ENCODE peak calls at places on chromosome 6, in ten cellular contexts. One of them, this sample, is unnamed.

GRCh38 chr6:107736713-107737396 is 87.3 kb downstream of the SCML4 start:
- DNase-seq in HCEC 1CT: no peak
- DNase-seq in dermis microvascular lymphatic vessel endothelial cell: no peak
- DNase-seq in B cell: no peak
- DNase-seq in EL: no peak
- DNase-seq in fibroblast of villous mesenchyme: no peak
- DNase-seq in left cardiac atrium: no peak
- DNase-seq in NCI-H774: no peak
- DNase-seq in AG20443: no peak
- DNase-seq in H7: no peak
- DNase-seq in this sample: no peak

GRCh38 chr6:2381872-2382661 is 136.7 kb upstream of the GMDS start:
- DNase-seq in EL: no peak
- DNase-seq in H7: no peak
- DNase-seq in AG20443: no peak
- DNase-seq in left cardiac atrium: peak
- DNase-seq in fibroblast of villous mesenchyme: no peak
- DNase-seq in HCEC 1CT: no peak
- DNase-seq in NCI-H774: no peak
- DNase-seq in dermis microvascular lymphatic vessel endothelial cell: no peak
- DNase-seq in B cell: no peak
- DNase-seq in this sample: no peak

GRCh38 chr6:3456794-3457709 is at the start of gene SLC22A23:
- DNase-seq in B cell: peak
- DNase-seq in HCEC 1CT: no peak
- DNase-seq in EL: peak
- DNase-seq in AG20443: peak
- DNase-seq in dermis microvascular lymphatic vessel endothelial cell: no peak
- DNase-seq in NCI-H774: peak
- DNase-seq in fibroblast of villous mesenchyme: no peak
- DNase-seq in H7: peak
- DNase-seq in left cardiac atrium: peak
- DNase-seq in this sample: peak

GRCh38 chr6:136566007-136566487 is 15.8 kb upstream of the MAP7 start:
- DNase-seq in dermis microvascular lymphatic vessel endothelial cell: no peak
- DNase-seq in B cell: no peak
- DNase-seq in HCEC 1CT: no peak
- DNase-seq in AG20443: no peak
- DNase-seq in fibroblast of villous mesenchyme: no peak
- DNase-seq in H7: no peak
- DNase-seq in left cardiac atrium: no peak
- DNase-seq in NCI-H774: no peak
- DNase-seq in EL: no peak
- DNase-seq in this sample: no peak

GRCh38 chr6:133964052-133964451 is 11.0 kb downstream of the TBPL1 start:
- DNase-seq in B cell: no peak
- DNase-seq in H7: no peak
- DNase-seq in left cardiac atrium: no peak
- DNase-seq in dermis microvascular lymphatic vessel endothelial cell: no peak
- DNase-seq in fibroblast of villous mesenchyme: peak
- DNase-seq in NCI-H774: no peak
- DNase-seq in EL: peak
- DNase-seq in HCEC 1CT: peak
- DNase-seq in AG20443: no peak
- DNase-seq in this sample: no peak

GRCh38 chr6:105488521-105489212 is 85.8 kb upstream of the PREP start:
- DNase-seq in NCI-H774: no peak
- DNase-seq in H7: no peak
- DNase-seq in EL: no peak
- DNase-seq in HCEC 1CT: no peak
- DNase-seq in fibroblast of villous mesenchyme: no peak
- DNase-seq in B cell: no peak
- DNase-seq in AG20443: no peak
- DNase-seq in dermis microvascular lymphatic vessel endothelial cell: no peak
- DNase-seq in left cardiac atrium: no peak
- DNase-seq in this sample: no peak

GRCh38 chr6:166277021-166277420 is 31.2 kb downstream of the PRR18 start:
- DNase-seq in B cell: no peak
- DNase-seq in left cardiac atrium: no peak
- DNase-seq in HCEC 1CT: no peak
- DNase-seq in H7: peak
- DNase-seq in AG20443: peak
- DNase-seq in fibroblast of villous mesenchyme: no peak
- DNase-seq in NCI-H774: no peak
- DNase-seq in dermis microvascular lymphatic vessel endothelial cell: no peak
- DNase-seq in EL: no peak
- DNase-seq in this sample: no peak

GRCh38 chr6:166764473-166765233 is 137.6 kb upstream of the RPS6KA2 start:
- DNase-seq in HCEC 1CT: no peak
- DNase-seq in B cell: no peak
- DNase-seq in left cardiac atrium: no peak
- DNase-seq in EL: no peak
- DNase-seq in dermis microvascular lymphatic vessel endothelial cell: no peak
- DNase-seq in H7: no peak
- DNase-seq in fibroblast of villous mesenchyme: no peak
- DNase-seq in NCI-H774: no peak
- DNase-seq in AG20443: no peak
- DNase-seq in this sample: no peak

GRCh38 chr6:32087574-32088486 is 21.3 kb downstream of the TNXB start:
- DNase-seq in EL: peak
- DNase-seq in B cell: peak
- DNase-seq in AG20443: no peak
- DNase-seq in NCI-H774: peak
- DNase-seq in left cardiac atrium: peak
- DNase-seq in fibroblast of villous mesenchyme: peak
- DNase-seq in H7: peak
- DNase-seq in HCEC 1CT: peak
- DNase-seq in dermis microvascular lymphatic vessel endothelial cell: peak
- DNase-seq in this sample: peak

This sample was measured in mesendoderm.